ENCODE peak calls at places on chromosome 9, in seven cellular contexts. J is cardiac muscle cell; O is A549; H is left cardiac atrium; P is stimulated activated CD4-positive, alpha-beta T cell treated with anti-CD3 and anti-CD28 coated beads, Interleukin-2, amount 100 ng/mL, for 48 hours; L is CD4-positive, alpha-beta T cell; Q is GM19239. I is an unnamed sample.

GRCh38 chr9:38682713-38683112 is 37.2 kb downstream of the FAM240B start:
- DNase-seq in J (peak; percentile 82), Q (no peak), O (peak; percentile 73), L (no peak), H (no peak), P (no peak), I (no peak)

GRCh38 chr9:136568288-136569081 is 22.6 kb upstream of the NOTCH1 start:
- DNase-seq in H (no peak), O (no peak), P (no peak), Q (no peak), J (no peak), L (no peak), I (no peak)

GRCh38 chr9:4108708-4109444 is 191.0 kb downstream of the GLIS3 start:
- DNase-seq in L (no peak), P (no peak), Q (no peak), J (no peak), H (no peak), O (no peak), I (no peak)

GRCh38 chr9:100277166-100277979 is 75.4 kb downstream of the TEX10 start:
- DNase-seq in Q (no peak), J (peak; percentile 34), P (no peak), H (no peak), L (no peak), O (no peak), I (no peak)

GRCh38 chr9:123637596-123637939 is 281.6 kb downstream of the CRB2 start:
- DNase-seq in O (no peak), H (no peak), L (no peak), P (no peak), Q (no peak), J (peak; percentile 43), I (no peak)

GRCh38 chr9:17402309-17402708 is 176.6 kb upstream of the SH3GL2 start:
- DNase-seq in J (peak; percentile 52), P (no peak), O (no peak), L (no peak), Q (no peak), H (no peak), I (no peak)

GRCh38 chr9:92706218-92706940 is 36.4 kb upstream of the IPPK start:
- DNase-seq in P (peak; percentile 33), J (peak; percentile 39), L (peak; percentile 9), Q (no peak), H (no peak), O (no peak), I (no peak)

GRCh38 chr9:111094433-111095421 is 56.5 kb upstream of the LPAR1 start:
- DNase-seq in P (no peak), H (peak; percentile 35), J (peak; percentile 57), O (peak; percentile 8), L (no peak), Q (no peak), I (no peak)

GRCh38 chr9:76213751-76214150 is 180.5 kb downstream of the RFK start:
- DNase-seq in J (no peak), O (no peak), Q (no peak), H (no peak), L (no peak), P (no peak), I (no peak)

GRCh38 chr9:6566409-6567139 is 79.0 kb downstream of the GLDC start:
- DNase-seq in H (peak; percentile 63), J (peak; percentile 94), Q (no peak), O (peak; percentile 89), L (no peak), P (peak; percentile 44), I (no peak)

GRCh38 chr9:86838883-86839497 is 108.3 kb downstream of the GAS1 start:
- DNase-seq in H (peak; percentile 24), Q (no peak), L (no peak), O (no peak), P (no peak), J (no peak), I (no peak)

GRCh38 chr9:12516031-12516430 is 177.2 kb upstream of the TYRP1 start:
- DNase-seq in H (no peak), Q (no peak), J (no peak), O (no peak), P (no peak), L (no peak), I (no peak)

GRCh38 chr9:79477955-79478751 is 93.6 kb upstream of the TLE4 start:
- DNase-seq in L (no peak), H (no peak), J (peak; percentile 38), O (no peak), Q (no peak), P (no peak), I (no peak)

GRCh38 chr9:73782166-73782565 is 630.5 kb downstream of the ANXA1 start:
- DNase-seq in Q (no peak), P (no peak), O (no peak), L (no peak), J (peak; percentile 74), H (no peak), I (no peak)

GRCh38 chr9:122382901-122383850 is 12.4 kb downstream of the PTGS1 start:
- DNase-seq in J (peak; percentile 87), L (no peak), O (no peak), Q (no peak), H (no peak), P (no peak), I (no peak)

GRCh38 chr9:21070171-21070571 is 7.6 kb downstream of the IFNB1 start:
- DNase-seq in Q (no peak), J (peak; percentile 98), L (no peak), O (peak; percentile 48), P (no peak), H (peak; percentile 53), I (no peak)

GRCh38 chr9:108761530-108762347 is 94.0 kb downstream of the ACTL7B start:
- DNase-seq in P (peak; percentile 43), L (no peak), Q (peak; percentile 45), O (peak; percentile 85), H (peak; percentile 67), J (peak; percentile 73), I (peak; percentile 51)

I was measured in SHP77 treated with DMSO at 0.1 percent for 48 hours.